ENCODE peak calls at places on chromosomes 13 and 19, in ten cellular contexts. One of them, this sample, is unnamed.

GRCh38 chr13:43377955-43378354 is 354.6 kb downstream of the DNAJC15 start:
- DNase-seq in ELR: peak
- DNase-seq in AG08395: no peak
- DNase-seq in Panc1: no peak
- DNase-seq in NCI-H345: no peak
- DNase-seq in activated CD4-positive, alpha-beta T cell treated with anti-CD3 and anti-CD28 coated beads, Interleukin-2, amount 50 U/mL, for 4 hours: no peak
- DNase-seq in nephron progenitor cell: no peak
- DNase-seq in activated CD8-positive, alpha-beta T cell treated with anti-CD3 and anti-CD28 coated beads for 36 hours: no peak
- DNase-seq in foreskin fibroblast: peak
- DNase-seq in ELF-1: no peak
- DNase-seq in this sample: no peak

GRCh38 chr13:109770436-109770835 is 15.9 kb downstream of the IRS2 start:
- DNase-seq in Panc1: no peak
- DNase-seq in foreskin fibroblast: no peak
- DNase-seq in activated CD4-positive, alpha-beta T cell treated with anti-CD3 and anti-CD28 coated beads, Interleukin-2, amount 50 U/mL, for 4 hours: no peak
- DNase-seq in ELF-1: no peak
- DNase-seq in nephron progenitor cell: no peak
- DNase-seq in NCI-H345: no peak
- DNase-seq in ELR: no peak
- DNase-seq in AG08395: no peak
- DNase-seq in activated CD8-positive, alpha-beta T cell treated with anti-CD3 and anti-CD28 coated beads for 36 hours: no peak
- DNase-seq in this sample: no peak

GRCh38 chr13:27634231-27634630 is 12.5 kb downstream of the POLR1D start:
- DNase-seq in AG08395: no peak
- DNase-seq in NCI-H345: no peak
- DNase-seq in ELF-1: no peak
- DNase-seq in Panc1: no peak
- DNase-seq in nephron progenitor cell: no peak
- DNase-seq in foreskin fibroblast: no peak
- DNase-seq in ELR: no peak
- DNase-seq in activated CD4-positive, alpha-beta T cell treated with anti-CD3 and anti-CD28 coated beads, Interleukin-2, amount 50 U/mL, for 4 hours: no peak
- DNase-seq in activated CD8-positive, alpha-beta T cell treated with anti-CD3 and anti-CD28 coated beads for 36 hours: no peak
- DNase-seq in this sample: no peak

GRCh38 chr19:11092181-11092538 is 2.9 kb downstream of the LDLR start:
- DNase-seq in NCI-H345: no peak
- DNase-seq in Panc1: no peak
- DNase-seq in activated CD4-positive, alpha-beta T cell treated with anti-CD3 and anti-CD28 coated beads, Interleukin-2, amount 50 U/mL, for 4 hours: peak
- DNase-seq in ELF-1: peak
- DNase-seq in activated CD8-positive, alpha-beta T cell treated with anti-CD3 and anti-CD28 coated beads for 36 hours: peak
- DNase-seq in ELR: peak
- DNase-seq in AG08395: peak
- DNase-seq in foreskin fibroblast: no peak
- DNase-seq in nephron progenitor cell: no peak
- DNase-seq in this sample: no peak

GRCh38 chr19:34481861-34482379 is 362 bp downstream of the WTIP start:
- DNase-seq in ELR: peak
- DNase-seq in foreskin fibroblast: peak
- DNase-seq in nephron progenitor cell: no peak
- DNase-seq in ELF-1: no peak
- DNase-seq in AG08395: peak
- DNase-seq in Panc1: no peak
- DNase-seq in NCI-H345: no peak
- DNase-seq in activated CD8-positive, alpha-beta T cell treated with anti-CD3 and anti-CD28 coated beads for 36 hours: no peak
- DNase-seq in activated CD4-positive, alpha-beta T cell treated with anti-CD3 and anti-CD28 coated beads, Interleukin-2, amount 50 U/mL, for 4 hours: no peak
- DNase-seq in this sample: peak

GRCh38 chr19:16627194-16627927 is 643 bp downstream of the MED26 start:
- DNase-seq in nephron progenitor cell: peak
- DNase-seq in NCI-H345: no peak
- DNase-seq in ELR: peak
- DNase-seq in ELF-1: peak
- DNase-seq in Panc1: no peak
- DNase-seq in activated CD8-positive, alpha-beta T cell treated with anti-CD3 and anti-CD28 coated beads for 36 hours: peak
- DNase-seq in foreskin fibroblast: no peak
- DNase-seq in AG08395: no peak
- DNase-seq in activated CD4-positive, alpha-beta T cell treated with anti-CD3 and anti-CD28 coated beads, Interleukin-2, amount 50 U/mL, for 4 hours: no peak
- DNase-seq in this sample: peak

GRCh38 chr19:36054733-36055686 is at the start of gene WDR62:
- DNase-seq in NCI-H345: peak
- DNase-seq in Panc1: no peak
- DNase-seq in ELF-1: peak
- DNase-seq in foreskin fibroblast: peak
- DNase-seq in activated CD4-positive, alpha-beta T cell treated with anti-CD3 and anti-CD28 coated beads, Interleukin-2, amount 50 U/mL, for 4 hours: peak
- DNase-seq in AG08395: peak
- DNase-seq in activated CD8-positive, alpha-beta T cell treated with anti-CD3 and anti-CD28 coated beads for 36 hours: peak
- DNase-seq in nephron progenitor cell: peak
- DNase-seq in ELR: peak
- DNase-seq in this sample: peak

GRCh38 chr13:95714142-95714832 is 37.3 kb downstream of the DNAJC3 start:
- DNase-seq in ELR: peak
- DNase-seq in nephron progenitor cell: no peak
- DNase-seq in NCI-H345: no peak
- DNase-seq in foreskin fibroblast: peak
- DNase-seq in ELF-1: no peak
- DNase-seq in activated CD8-positive, alpha-beta T cell treated with anti-CD3 and anti-CD28 coated beads for 36 hours: no peak
- DNase-seq in activated CD4-positive, alpha-beta T cell treated with anti-CD3 and anti-CD28 coated beads, Interleukin-2, amount 50 U/mL, for 4 hours: no peak
- DNase-seq in Panc1: peak
- DNase-seq in AG08395: peak
- DNase-seq in this sample: no peak

This sample was measured in endothelial cell.